ENCODE peak calls at places on chromosomes 4 and X, in four cellular contexts. E, R, L and X are unnamed samples.

GRCh38 chr4:169649545-169650226 is 29.3 kb downstream of the CLCN3 start:
- DNase-seq in E (no peak), R (no peak), L (no peak), X (no peak)

GRCh38 chr4:40940317-40940720 is 190.6 kb downstream of the NSUN7 start:
- DNase-seq in E (no peak), R (no peak), L (no peak), X (no peak)

GRCh38 chr4:25454491-25454890 is 77.4 kb downstream of the ANAPC4 start:
- DNase-seq in E (no peak), R (no peak), L (no peak), X (no peak)

GRCh38 chrX:77564824-77565223 is 117.6 kb downstream of the FGF16 start:
- DNase-seq in E (peak), R (no peak), L (no peak), X (no peak)

GRCh38 chr4:125265846-125266245 is 48.9 kb upstream of the FAT4 start:
- DNase-seq in E (no peak), R (no peak), L (no peak), X (no peak)

GRCh38 chr4:24722026-24722568 is 73.3 kb upstream of the SOD3 start:
- DNase-seq in E (no peak), R (no peak), L (no peak), X (no peak)

GRCh38 chr4:168765726-168766125 is 244.3 kb downstream of the CBR4 start:
- DNase-seq in E (peak), R (peak), L (no peak), X (no peak)

GRCh38 chr4:48178931-48179330 is 44.9 kb upstream of the TXK start:
- DNase-seq in E (no peak), R (no peak), L (no peak), X (no peak)

GRCh38 chrX:107845625-107846024 is 20.0 kb downstream of the MID2 start:
- DNase-seq in E (no peak), R (no peak), L (no peak), X (no peak)

GRCh38 chr4:119299221-119300071 is 22.5 kb downstream of the FABP2 start:
- DNase-seq in E (peak), R (peak), L (no peak), X (no peak)

GRCh38 chr4:15003891-15004700 is 1.8 kb downstream of the CPEB2 start:
- DNase-seq in E (no peak), R (peak), L (no peak), X (no peak)

GRCh38 chr4:111475001-111475400 is 670.3 kb upstream of the FAM241A start:
- DNase-seq in E (peak), R (peak), L (no peak), X (peak)

GRCh38 chr4:181566490-181566889 is 676.7 kb upstream of the TENM3 start:
- DNase-seq in E (peak), R (no peak), L (peak), X (no peak)

GRCh38 chr4:174349156-174349555 is 65.4 kb downstream of the CEP44 start:
- DNase-seq in E (no peak), R (no peak), L (no peak), X (no peak)

GRCh38 chr4:159052315-159052714 is 50.6 kb upstream of the RAPGEF2 start:
- DNase-seq in E (no peak), R (no peak), L (no peak), X (no peak)

GRCh38 chrX:116435597-116435996 is 809 bp upstream of the SLC6A14 start:
- DNase-seq in E (no peak), R (no peak), L (no peak), X (no peak)

GRCh38 chr4:146123231-146123630 is 52.3 kb upstream of the LSM6 start:
- DNase-seq in E (no peak), R (no peak), L (no peak), X (no peak)

GRCh38 chr4:162164881-162165528 is 1.2 kb upstream of the FSTL5 start:
- DNase-seq in E (peak), R (no peak), L (no peak), X (no peak)

GRCh38 chr4:10733486-10733885 is 48.9 kb upstream of the CLNK start:
- DNase-seq in E (no peak), R (no peak), L (no peak), X (no peak)

GRCh38 chr4:141142423-141142822 is 9.2 kb upstream of the RNF150 start:
- DNase-seq in E (no peak), R (no peak), L (no peak), X (no peak)

GRCh38 chr4:169658970-169659735 is 38.8 kb downstream of the CLCN3 start:
- DNase-seq in E (no peak), R (no peak), L (no peak), X (no peak)

GRCh38 chr4:38803833-38804653 is 548 bp downstream of the TLR1 start:
- DNase-seq in E (no peak), R (no peak), L (no peak), X (no peak)

GRCh38 chr4:183360161-183360919 is 38.1 kb upstream of the CLDN24 start:
- DNase-seq in E (peak), R (no peak), L (no peak), X (no peak)

GRCh38 chr4:85861064-85861767 is 386.3 kb downstream of the ARHGAP24 start:
- DNase-seq in E (no peak), R (peak), L (no peak), X (peak)

GRCh38 chrX:18887177-18887820 is 96.6 kb downstream of the PHKA2 start:
- DNase-seq in E (no peak), R (peak), L (no peak), X (no peak)

GRCh38 chr4:65592089-65592488 is 78.2 kb downstream of the EPHA5 start:
- DNase-seq in E (no peak), R (no peak), L (no peak), X (no peak)

GRCh38 chr4:169659736-169660670 is 39.6 kb downstream of the CLCN3 start:
- DNase-seq in E (peak), R (peak), L (peak), X (peak)

GRCh38 chr4:124710911-124711310 is 1.6 kb downstream of the ANKRD50 start:
- DNase-seq in E (peak), R (peak), L (no peak), X (no peak)

GRCh38 chr4:87679449-87680169 is 29.5 kb downstream of the DMP1 start:
- DNase-seq in E (peak), R (no peak), L (peak), X (no peak)

GRCh38 chr4:19213388-19213787 is 1038.3 kb upstream of the SLIT2 start:
- DNase-seq in E (peak), R (no peak), L (no peak), X (no peak)

GRCh38 chrX:40646489-40647306 is 663 bp downstream of the CXorf38 start:
- DNase-seq in E (peak), R (peak), L (no peak), X (no peak)

GRCh38 chrX:85622635-85623034 is 243.2 kb upstream of the POF1B start:
- DNase-seq in E (no peak), R (no peak), L (no peak), X (no peak)

GRCh38 chrX:49951524-49952193 is 29.3 kb downstream of the CLCN5 start:
- DNase-seq in E (peak), R (no peak), L (no peak), X (no peak)

GRCh38 chrX:39416547-39417262 is 615.4 kb downstream of the MID1IP1 start:
- DNase-seq in E (no peak), R (no peak), L (no peak), X (no peak)

GRCh38 chr4:11423465-11423864 is 5.2 kb downstream of the HS3ST1 start:
- DNase-seq in E (no peak), R (no peak), L (no peak), X (no peak)

GRCh38 chrX:109847257-109848187 is 114.5 kb upstream of the ACSL4 start:
- DNase-seq in E (peak), R (no peak), L (no peak), X (no peak)

GRCh38 chrX:105821471-105822081 is 763 bp upstream of the NRK start:
- DNase-seq in E (peak), R (no peak), L (no peak), X (no peak)

GRCh38 chr4:3331511-3332394 is 38.9 kb downstream of the RGS12 start:
- DNase-seq in E (no peak), R (no peak), L (no peak), X (no peak)

GRCh38 chr4:26145212-26145611 is 175.6 kb upstream of the RBPJ start:
- DNase-seq in E (no peak), R (peak), L (no peak), X (no peak)

GRCh38 chrX:28884823-28885222 is 297.6 kb downstream of the IL1RAPL1 start:
- DNase-seq in E (no peak), R (no peak), L (no peak), X (no peak)

GRCh38 chrX:28888421-28888820 is 301.2 kb downstream of the IL1RAPL1 start:
- DNase-seq in E (peak), R (no peak), L (no peak), X (no peak)

GRCh38 chrX:28889691-28890090 is 302.4 kb downstream of the IL1RAPL1 start:
- DNase-seq in E (no peak), R (no peak), L (no peak), X (peak)
- TF ChIP-seq CTCF in E (no peak), R (no peak), L (no peak), X (no peak)

GRCh38 chrX:48894891-48895290 is 2.7 kb downstream of the TIMM17B start:
- DNase-seq in E (no peak), R (no peak), L (no peak), X (no peak)

GRCh38 chrX:48899078-48899410 is 1.3 kb downstream of the PQBP1 start:
- DNase-seq in E (no peak), R (no peak), L (no peak), X (no peak)

GRCh38 chrX:48897621-48898306 is at the start of the genes PQBP1 and TIMM17B:
- DNase-seq in E (peak), R (peak), L (peak), X (peak)

GRCh38 chrX:48897157-48897620 is 379 bp downstream of the TIMM17B start:
- DNase-seq in E (peak), R (peak), L (no peak), X (peak)

GRCh38 chrX:48896611-48897011 is 957 bp downstream of the TIMM17B start:
- DNase-seq in E (no peak), R (no peak), L (no peak), X (peak)
- H3K4me3 ChIP-seq in E (peak), R (peak), L (peak), X (peak)

DNA sequence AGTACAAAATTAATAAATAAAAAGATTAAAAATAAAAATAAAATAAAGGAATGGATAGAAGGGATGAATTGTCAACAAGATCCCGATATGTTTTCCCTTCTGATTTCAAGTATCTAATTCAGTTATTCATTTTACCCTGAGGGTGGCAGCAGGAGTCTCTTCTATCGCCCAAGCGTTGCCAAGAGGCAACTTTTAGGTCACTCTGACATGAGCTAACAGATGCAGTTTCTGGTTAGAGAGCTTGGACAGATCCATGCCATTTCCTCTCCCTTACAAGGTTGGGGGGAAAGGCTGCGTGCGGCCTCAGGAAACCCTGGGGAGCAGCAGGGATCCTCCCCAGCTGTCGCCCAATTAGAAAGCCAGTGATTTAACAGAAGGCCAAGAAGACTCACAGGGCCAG is 35.3 kb upstream of the WAS start:
- DNase-seq in E (peak), R (peak), L (peak), X (peak)
- TF ChIP-seq CTCF in E (peak), R (peak), L (no peak), X (peak)

GRCh38 chr4:6885953-6886557 is 23.6 kb upstream of the TBC1D14 start:
- DNase-seq in E (peak), R (peak), L (no peak), X (peak)
- H3K4me3 ChIP-seq in E (no peak), R (no peak), L (no peak), X (no peak)

GRCh38 chr4:113090954-113091353 is 41.5 kb downstream of the ANK2 start:
- DNase-seq in E (no peak), R (no peak), L (no peak), X (no peak)

GRCh38 chr4:113094327-113094726 is 44.9 kb downstream of the ANK2 start:
- DNase-seq in E (no peak), R (no peak), L (no peak), X (no peak)

GRCh38 chr4:113094802-113095201 is 45.3 kb downstream of the ANK2 start:
- DNase-seq in E (peak), R (no peak), L (no peak), X (no peak)
- TF ChIP-seq CTCF in E (peak), R (no peak), L (peak), X (peak)

DNA sequence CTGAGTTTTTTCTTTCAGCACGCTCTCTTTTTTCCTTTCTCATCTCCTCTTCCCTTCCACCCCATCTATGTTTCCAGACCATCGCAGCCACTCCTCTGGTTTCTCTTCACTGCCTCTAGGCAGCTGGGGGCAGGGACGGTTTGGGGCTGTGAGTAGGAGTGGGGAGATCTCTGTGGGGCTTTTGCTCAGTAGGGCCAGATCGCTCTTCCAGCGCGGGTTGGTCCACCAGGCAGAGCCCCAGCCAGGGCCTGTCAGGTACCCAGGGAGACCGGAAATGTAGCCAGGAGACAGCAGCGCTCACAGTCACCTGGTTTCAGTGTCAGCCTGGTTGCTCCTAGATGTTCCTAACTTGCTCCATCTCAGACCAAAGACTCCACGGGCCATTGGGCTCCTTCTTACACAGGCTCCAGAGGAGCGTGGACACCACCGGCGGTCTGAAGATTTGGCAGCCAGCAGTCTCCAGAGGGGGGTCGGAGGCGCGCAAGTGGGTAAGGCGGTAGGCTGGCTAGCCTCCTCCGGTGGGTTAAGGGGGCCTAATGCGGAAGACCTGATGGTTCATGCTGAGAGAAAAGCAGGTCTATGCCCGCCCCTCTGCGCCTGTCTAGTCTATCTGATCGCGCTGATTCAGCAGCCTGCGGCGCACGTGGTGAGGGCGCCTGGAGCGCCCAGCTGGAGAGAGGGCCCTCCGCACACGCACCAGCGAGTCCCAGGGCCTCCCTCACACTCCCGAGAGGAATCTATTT is 1.8 kb downstream of the FGF5 start:
- DNase-seq in E (peak), R (no peak), L (no peak), X (no peak)
- H3K4me3 ChIP-seq in E (peak), R (no peak), L (peak), X (no peak)